ENCODE peak calls at places on chromosomes 4 and X, in nine cellular contexts. K is pancreas, A is non-pigmented ciliary epithelial cell, U is HEK293T, X is endothelial cell, Z is A549, W is germinal center, Y is fibroblast of villous mesenchyme, H is amniotic stem cell. V is an unnamed sample.

GRCh38 chr4:7070729-7071511 is 3.1 kb upstream of the GRPEL1 start:
- DNase-seq in K (peak; percentile 79), A (peak; percentile 19), U (peak; percentile 74), X (peak; percentile 85), Z (peak; percentile 56), W (peak; percentile 73), Y (peak; percentile 70), H (peak; percentile 43), V (no peak)

GRCh38 chr4:116913451-116913850 is 171.9 kb downstream of the TRAM1L1 start:
- DNase-seq in K (no peak), A (no peak), U (no peak), X (no peak), Z (no peak), W (no peak), Y (no peak), H (no peak), V (no peak)

GRCh38 chr4:84855774-84856173 is 110.7 kb downstream of the WDFY3 start:
- DNase-seq in K (no peak), A (no peak), U (no peak), X (no peak), Z (no peak), W (no peak), Y (no peak), H (no peak), V (no peak)

GRCh38 chrX:39830414-39830813 is 267.3 kb downstream of the BCOR start:
- DNase-seq in K (no peak), A (no peak), U (no peak), X (no peak), Z (no peak), W (no peak), Y (no peak), H (no peak), V (no peak)

GRCh38 chr4:131302108-131302507 is 1847.0 kb upstream of the PCDH10 start:
- DNase-seq in K (no peak), A (no peak), U (no peak), X (no peak), Z (no peak), W (no peak), Y (no peak), H (no peak), V (no peak)

GRCh38 chrX:139932077-139932900 is 564 bp downstream of the ATP11C start:
- DNase-seq in K (peak; percentile 34), A (no peak), U (peak; percentile 53), X (peak; percentile 49), Z (peak; percentile 33), W (peak; percentile 47), Y (peak; percentile 39), H (no peak), V (no peak)

GRCh38 chr4:102343964-102344519 is 1.2 kb downstream of the SLC39A8 start:
- DNase-seq in K (peak; percentile 28), A (no peak), U (no peak), X (no peak), Z (no peak), W (peak; percentile 7), Y (peak; percentile 55), H (no peak), V (no peak)

GRCh38 chr4:165779950-165780670 is 92.9 kb upstream of the TLL1 start:
- DNase-seq in K (no peak), A (no peak), U (no peak), X (no peak), Z (no peak), W (no peak), Y (no peak), H (no peak), V (no peak)

GRCh38 chr4:2800691-2801596 is 8.1 kb downstream of the SH3BP2 start:
- DNase-seq in K (peak; percentile 74), A (no peak), U (no peak), X (peak; percentile 66), Z (no peak), W (peak; percentile 52), Y (peak; percentile 78), H (no peak), V (no peak)

GRCh38 chr4:148447672-148448071 is 5.5 kb upstream of the NR3C2 start:
- DNase-seq in K (no peak), A (no peak), U (no peak), X (no peak), Z (no peak), W (no peak), Y (no peak), H (no peak), V (no peak)

GRCh38 chr4:75016472-75016871 is 83.6 kb downstream of the PARM1 start:
- DNase-seq in K (no peak), A (no peak), U (no peak), X (no peak), Z (no peak), W (no peak), Y (no peak), H (no peak), V (no peak)

GRCh38 chr4:3724319-3725231 is 41.6 kb upstream of the ADRA2C start:
- DNase-seq in K (no peak), A (no peak), U (peak; percentile 19), X (no peak), Z (no peak), W (no peak), Y (peak; percentile 25), H (no peak), V (no peak)

GRCh38 chr4:83282049-83282535 is 2.5 kb downstream of the COQ2 start:
- DNase-seq in K (no peak), A (no peak), U (peak; percentile 33), X (peak; percentile 51), Z (peak; percentile 42), W (peak; percentile 47), Y (peak; percentile 68), H (peak; percentile 49), V (no peak)